ENCODE peak calls at places on chromosomes 7 and 10, in eight cellular contexts. One of them, this sample, is unnamed.

GRCh38 chr7:148835854-148836253 is 48.2 kb downstream of the EZH2 start:
- DNase-seq in LoVo: no peak
- DNase-seq in amygdala: no peak
- DNase-seq in psoas muscle: no peak
- DNase-seq in stomach: no peak
- DNase-seq in fibroblast of mammary gland: peak
- DNase-seq in lung microvascular endothelial cell: no peak
- DNase-seq in CD4-positive, alpha-beta memory T cell: no peak
- DNase-seq in this sample: no peak

GRCh38 chr7:21355406-21355874 is 72.4 kb upstream of the SP4 start:
- DNase-seq in LoVo: no peak
- DNase-seq in amygdala: no peak
- DNase-seq in psoas muscle: no peak
- DNase-seq in stomach: no peak
- DNase-seq in fibroblast of mammary gland: no peak
- DNase-seq in lung microvascular endothelial cell: no peak
- DNase-seq in CD4-positive, alpha-beta memory T cell: peak
- DNase-seq in this sample: no peak

GRCh38 chr10:62083868-62084267 is 182.4 kb downstream of the ARID5B start:
- DNase-seq in LoVo: no peak
- DNase-seq in amygdala: no peak
- DNase-seq in psoas muscle: peak
- DNase-seq in stomach: peak
- DNase-seq in fibroblast of mammary gland: peak
- DNase-seq in lung microvascular endothelial cell: peak
- DNase-seq in CD4-positive, alpha-beta memory T cell: no peak
- DNase-seq in this sample: peak

GRCh38 chr10:5234106-5234877 is 37.7 kb downstream of the AKR1C4 start:
- DNase-seq in LoVo: peak
- DNase-seq in amygdala: no peak
- DNase-seq in psoas muscle: no peak
- DNase-seq in stomach: peak
- DNase-seq in fibroblast of mammary gland: peak
- DNase-seq in lung microvascular endothelial cell: peak
- DNase-seq in CD4-positive, alpha-beta memory T cell: no peak
- DNase-seq in this sample: peak

GRCh38 chr10:14563359-14563758 is 211.3 kb downstream of the FAM107B start:
- DNase-seq in LoVo: no peak
- DNase-seq in amygdala: no peak
- DNase-seq in psoas muscle: no peak
- DNase-seq in stomach: no peak
- DNase-seq in fibroblast of mammary gland: no peak
- DNase-seq in lung microvascular endothelial cell: no peak
- DNase-seq in CD4-positive, alpha-beta memory T cell: no peak
- DNase-seq in this sample: no peak

GRCh38 chr10:4663162-4663992 is 162.6 kb upstream of the AKR1E2 start:
- DNase-seq in LoVo: peak
- DNase-seq in amygdala: no peak
- DNase-seq in psoas muscle: peak
- DNase-seq in stomach: peak
- DNase-seq in fibroblast of mammary gland: peak
- DNase-seq in lung microvascular endothelial cell: peak
- DNase-seq in CD4-positive, alpha-beta memory T cell: no peak
- DNase-seq in this sample: peak

GRCh38 chr7:36015733-36016132 is 137.3 kb upstream of the EEPD1 start:
- DNase-seq in LoVo: no peak
- DNase-seq in amygdala: no peak
- DNase-seq in psoas muscle: no peak
- DNase-seq in stomach: no peak
- DNase-seq in fibroblast of mammary gland: peak
- DNase-seq in lung microvascular endothelial cell: no peak
- DNase-seq in CD4-positive, alpha-beta memory T cell: no peak
- DNase-seq in this sample: no peak

GRCh38 chr10:97708976-97709745 is 4.4 kb upstream of the MARVELD1 start:
- DNase-seq in LoVo: peak
- DNase-seq in amygdala: no peak
- DNase-seq in psoas muscle: peak
- DNase-seq in stomach: peak
- DNase-seq in fibroblast of mammary gland: peak
- DNase-seq in lung microvascular endothelial cell: peak
- DNase-seq in CD4-positive, alpha-beta memory T cell: peak
- DNase-seq in this sample: no peak

GRCh38 chr10:14554843-14555205 is 219.9 kb downstream of the FAM107B start:
- DNase-seq in LoVo: no peak
- DNase-seq in amygdala: no peak
- DNase-seq in psoas muscle: no peak
- DNase-seq in stomach: no peak
- DNase-seq in fibroblast of mammary gland: peak
- DNase-seq in lung microvascular endothelial cell: peak
- DNase-seq in CD4-positive, alpha-beta memory T cell: peak
- DNase-seq in this sample: no peak

GRCh38 chr7:11552676-11553075 is 279.3 kb downstream of the THSD7A start:
- DNase-seq in LoVo: no peak
- DNase-seq in amygdala: no peak
- DNase-seq in psoas muscle: no peak
- DNase-seq in stomach: no peak
- DNase-seq in fibroblast of mammary gland: no peak
- DNase-seq in lung microvascular endothelial cell: no peak
- DNase-seq in CD4-positive, alpha-beta memory T cell: no peak
- DNase-seq in this sample: peak

GRCh38 chr10:121819049-121819448 is 108.8 kb downstream of the ATE1 start:
- DNase-seq in LoVo: no peak
- DNase-seq in amygdala: no peak
- DNase-seq in psoas muscle: no peak
- DNase-seq in stomach: no peak
- DNase-seq in fibroblast of mammary gland: peak
- DNase-seq in lung microvascular endothelial cell: no peak
- DNase-seq in CD4-positive, alpha-beta memory T cell: no peak
- DNase-seq in this sample: no peak

GRCh38 chr10:86684305-86684704 is 16.0 kb downstream of the LDB3 start:
- DNase-seq in LoVo: no peak
- DNase-seq in amygdala: peak
- DNase-seq in psoas muscle: peak
- DNase-seq in stomach: no peak
- DNase-seq in fibroblast of mammary gland: no peak
- DNase-seq in lung microvascular endothelial cell: no peak
- DNase-seq in CD4-positive, alpha-beta memory T cell: no peak
- DNase-seq in this sample: no peak

GRCh38 chr10:95820363-95820762 is 64.4 kb downstream of the ENTPD1 start:
- DNase-seq in LoVo: no peak
- DNase-seq in amygdala: no peak
- DNase-seq in psoas muscle: no peak
- DNase-seq in stomach: no peak
- DNase-seq in fibroblast of mammary gland: no peak
- DNase-seq in lung microvascular endothelial cell: no peak
- DNase-seq in CD4-positive, alpha-beta memory T cell: no peak
- DNase-seq in this sample: no peak

GRCh38 chr7:326273-326672 is 36.3 kb downstream of the FOXL3 start:
- DNase-seq in LoVo: no peak
- DNase-seq in amygdala: no peak
- DNase-seq in psoas muscle: no peak
- DNase-seq in stomach: no peak
- DNase-seq in fibroblast of mammary gland: no peak
- DNase-seq in lung microvascular endothelial cell: no peak
- DNase-seq in CD4-positive, alpha-beta memory T cell: no peak
- DNase-seq in this sample: no peak